ENCODE peak calls at places on chromosomes 7 and 10, in ten cellular contexts. P, N, C, F, H, B, Q, D, O and X are unnamed samples.

GRCh38 chr10:21727452-21728168 is 193.6 kb downstream of the MLLT10 start:
- DNase-seq in P (peak; percentile 40), N (peak; percentile 67), C (no peak), F (no peak), H (no peak), B (no peak), Q (no peak), D (peak; percentile 40), O (peak; percentile 62), X (no peak)

GRCh38 chr7:32062150-32062549 is 8.1 kb downstream of the PDE1C start:
- DNase-seq in P (peak; percentile 44), N (peak; percentile 63), C (peak; percentile 37), F (peak; percentile 84), H (peak; percentile 29), B (no peak), Q (no peak), D (no peak), O (peak; percentile 59), X (no peak)

GRCh38 chr7:45238806-45239205 is 81.2 kb downstream of the RAMP3 start:
- DNase-seq in P (peak; percentile 66), N (no peak), C (no peak), F (no peak), H (no peak), B (no peak), Q (no peak), D (no peak), O (no peak), X (no peak)

GRCh38 chr7:123715198-123715597 is 33.6 kb downstream of the WASL start:
- DNase-seq in P (peak; percentile 13), N (no peak), C (no peak), F (no peak), H (no peak), B (no peak), Q (no peak), D (no peak), O (no peak), X (no peak)

GRCh38 chr10:72096115-72097000 is 8.0 kb upstream of the SPOCK2 start:
- DNase-seq in P (no peak), N (no peak), C (no peak), F (no peak), H (peak; percentile 30), B (no peak), Q (no peak), D (peak; percentile 53), O (no peak), X (no peak)

GRCh38 chr10:92121686-92122492 is 169.0 kb downstream of the CPEB3 start:
- DNase-seq in P (no peak), N (no peak), C (no peak), F (no peak), H (no peak), B (no peak), Q (no peak), D (no peak), O (no peak), X (no peak)

GRCh38 chr7:28430626-28431025 is 18.3 kb downstream of the CREB5 start:
- DNase-seq in P (no peak), N (no peak), C (no peak), F (no peak), H (no peak), B (no peak), Q (no peak), D (no peak), O (no peak), X (no peak)

GRCh38 chr10:42802889-42803288 is 20.3 kb downstream of the BMS1 start:
- DNase-seq in P (no peak), N (no peak), C (no peak), F (no peak), H (no peak), B (no peak), Q (no peak), D (no peak), O (no peak), X (no peak)

GRCh38 chr7:132434041-132434440 is 142.2 kb downstream of the PLXNA4 start:
- DNase-seq in P (no peak), N (no peak), C (no peak), F (no peak), H (no peak), B (no peak), Q (peak; percentile 51), D (no peak), O (no peak), X (no peak)
- TF ChIP-seq CTCF in P (no peak), N (no peak), C (no peak), F (no peak), H (no peak), B (no peak), Q (no peak), D (no peak), O (no peak), X (no peak)

GRCh38 chr10:31468536-31468859 is 149.5 kb downstream of the ZEB1 start:
- DNase-seq in P (no peak), N (no peak), C (no peak), F (no peak), H (no peak), B (no peak), Q (no peak), D (no peak), O (no peak), X (no peak)
- TF ChIP-seq CTCF in P (no peak), N (no peak), C (no peak), F (no peak), H (no peak), B (no peak), Q (no peak), D (no peak), O (no peak), X (no peak)

DNA sequence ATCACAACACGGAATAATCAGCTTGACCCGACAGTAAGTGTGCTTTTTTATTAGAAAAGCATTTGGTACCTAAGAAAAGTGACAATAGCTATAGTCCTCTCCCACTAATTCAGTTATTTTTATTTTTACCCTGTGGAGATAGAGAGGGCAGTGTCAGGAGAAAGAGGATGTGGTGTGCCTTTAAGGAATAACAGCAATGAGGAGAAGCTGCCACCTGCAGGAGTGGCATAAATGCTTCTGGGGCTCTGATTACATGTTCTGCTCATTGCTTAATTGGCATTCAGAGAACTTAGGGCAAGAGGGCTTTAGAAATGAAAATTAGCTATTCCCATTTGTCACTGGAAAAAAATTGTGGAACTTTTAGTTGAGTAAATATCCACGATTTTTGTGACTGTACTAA is 60.1 kb downstream of the DENND11 start:
- DNase-seq in P (no peak), N (no peak), C (no peak), F (no peak), H (no peak), B (no peak), Q (no peak), D (no peak), O (no peak), X (no peak)
- TF ChIP-seq CTCF in P (no peak), N (no peak), C (no peak), F (no peak), H (no peak), B (no peak), Q (no peak), D (peak; percentile 6), O (no peak), X (no peak)

DNA sequence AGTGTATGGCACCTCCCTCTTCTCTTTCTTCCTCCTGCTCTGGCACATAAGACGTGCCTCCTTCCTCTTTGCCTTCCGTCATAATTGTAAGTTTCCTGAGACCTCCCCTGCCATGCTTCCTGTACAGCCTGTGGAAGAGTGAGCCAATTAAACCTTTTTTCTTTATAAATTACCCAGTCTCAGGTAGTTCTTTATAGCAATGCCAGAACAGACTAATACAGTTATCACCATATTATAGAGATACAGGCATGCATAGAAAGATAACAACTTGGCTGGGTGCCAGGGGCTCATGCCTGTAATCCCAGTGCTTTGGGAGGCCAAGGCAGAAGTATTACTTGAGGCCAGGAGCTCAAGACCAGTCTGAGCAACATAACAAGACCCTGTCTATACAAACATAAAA is 53.2 kb downstream of the GCC1 start:
- DNase-seq in P (no peak), N (no peak), C (no peak), F (no peak), H (no peak), B (no peak), Q (no peak), D (no peak), O (no peak), X (no peak)
- TF ChIP-seq CTCF in P (no peak), N (no peak), C (no peak), F (no peak), H (no peak), B (no peak), Q (no peak), D (no peak), O (no peak), X (no peak)

GRCh38 chr7:81482600-81483186 is 287.2 kb downstream of the HGF start:
- DNase-seq in P (peak; percentile 34), N (no peak), C (no peak), F (no peak), H (peak; percentile 56), B (no peak), Q (no peak), D (no peak), O (peak; percentile 35), X (no peak)
- TF ChIP-seq CTCF in P (peak; percentile 20), N (peak; percentile 64), C (peak; percentile 39), F (peak; percentile 73), H (peak; percentile 57), B (peak; percentile 43), Q (peak; percentile 51), D (peak; percentile 9), O (peak; percentile 80), X (peak; percentile 65)

GRCh38 chr7:5041047-5041446 is 4.6 kb upstream of the RBAK start:
- DNase-seq in P (no peak), N (no peak), C (no peak), F (no peak), H (no peak), B (no peak), Q (no peak), D (no peak), O (no peak), X (no peak)

GRCh38 chr7:5043661-5044060 is 2.0 kb upstream of the RBAK start:
- DNase-seq in P (no peak), N (no peak), C (no peak), F (no peak), H (no peak), B (no peak), Q (no peak), D (no peak), O (no peak), X (no peak)

GRCh38 chr7:5045558-5046396 is at the start of gene RBAK:
- DNase-seq in P (peak; percentile 93), N (peak; percentile 94), C (peak; percentile 96), F (peak; percentile 94), H (peak; percentile 92), B (peak; percentile 88), Q (peak; percentile 98), D (peak; percentile 94), O (peak; percentile 97), X (peak; percentile 87)
- TF ChIP-seq CTCF in P (no peak), N (no peak), C (no peak), F (no peak), H (no peak), B (no peak), Q (no peak), D (no peak), O (no peak), X (no peak)

GRCh38 chr7:93092757-93093370 is 24.9 kb downstream of the SAMD9 start:
- DNase-seq in P (peak; percentile 72), N (no peak), C (no peak), F (no peak), H (peak; percentile 65), B (peak; percentile 25), Q (no peak), D (peak; percentile 49), O (no peak), X (no peak)
- TF ChIP-seq CTCF in P (peak; percentile 63), N (peak; percentile 17), C (no peak), F (no peak), H (peak; percentile 64), B (peak; percentile 72), Q (no peak), D (peak; percentile 63), O (peak; percentile 57), X (no peak)